ENCODE peak calls at places on chromosomes 13 and 19, in seven cellular contexts. N is CD4-positive, CD25-positive, alpha-beta regulatory T cell; W is OCI-LY7; A is uterus; O is keratinocyte; M is NT2/D1; S is BE2C. V is an unnamed sample. For H3K9me3 and H3K4me1, the result is how much of the 10 kb centered on the place peaks cover.

GRCh38 chr19:39514840-39515550 is at the start of gene SELENOV:
- DNase-seq in S (peak), N (no peak), O (no peak), W (no peak), M (no peak), A (no peak), V (no peak)

GRCh38 chr19:29760752-29761502 is 45.9 kb upstream of the C19orf12 start:
- DNase-seq in W (no peak), S (no peak), N (no peak), O (no peak), M (no peak), A (no peak), V (no peak)

GRCh38 chr13:33111414-33112110 is 95.3 kb downstream of the KL start:
- DNase-seq in A (peak), O (no peak), W (no peak), S (no peak), N (no peak), M (no peak), V (no peak)

GRCh38 chr13:18959996-18960395 is 221.6 kb downstream of the TUBA3C start:
- DNase-seq in A (no peak), W (no peak), O (no peak), N (no peak), M (no peak), S (no peak), V (no peak)

GRCh38 chr19:28920269-28921066 is 292.5 kb downstream of the UQCRFS1 start:
- DNase-seq in O (no peak), W (no peak), S (no peak), A (no peak), N (no peak), M (peak), V (no peak)

GRCh38 chr13:21218351-21219043 is 42.0 kb downstream of the MRPL57 start:
- DNase-seq in O (no peak), S (no peak), N (peak), M (no peak), A (no peak), W (no peak), V (no peak)

GRCh38 chr13:58495668-58496067 is 864.1 kb downstream of the PCDH17 start:
- DNase-seq in N (no peak), M (no peak), S (no peak), W (no peak), A (no peak), O (no peak), V (no peak)

GRCh38 chr19:11948646-11949045 is 16.2 kb upstream of the ZNF763 start:
- DNase-seq in N (no peak), O (no peak), A (no peak), S (no peak), M (no peak), W (no peak), V (no peak)

GRCh38 chr19:11475861-11476260 is 5.0 kb downstream of the ELAVL3 start:
- DNase-seq in N (no peak), M (no peak), O (no peak), W (no peak), S (no peak), A (no peak), V (no peak)

GRCh38 chr13:111859361-111860105 is 207.4 kb upstream of the SOX1 start:
- DNase-seq in O (no peak), N (no peak), S (no peak), M (no peak), W (no peak), A (no peak), V (no peak)

GRCh38 chr13:95480131-95480545 is 72.4 kb upstream of the CLDN10 start:
- DNase-seq in N (no peak), S (peak), W (no peak), M (no peak), A (no peak), O (no peak), V (no peak)

GRCh38 chr19:29667941-29668340 is 2.7 kb downstream of the PLEKHF1 start:
- DNase-seq in N (peak), A (no peak), S (no peak), W (peak), O (no peak), M (no peak), V (peak)

GRCh38 chr13:73336789-73337188 is 278.0 kb downstream of the KLF5 start:
- DNase-seq in W (no peak), N (no peak), A (no peak), M (no peak), O (peak), S (no peak), V (no peak)

GRCh38 chr19:14366529-14366928 is 14.7 kb upstream of the ADGRE5 start:
- DNase-seq in A (peak), N (peak), S (peak), W (peak), M (no peak), O (peak), V (peak)

GRCh38 chr19:49064029-49064629 is 489 bp downstream of the NTF4 start:
- DNase-seq in W (no peak), A (no peak), O (no peak), S (no peak), M (no peak), N (no peak), V (no peak)

GRCh38 chr13:57552441-57552840 is 79.1 kb upstream of the PCDH17 start:
- DNase-seq in M (no peak), S (no peak), N (no peak), W (no peak), A (no peak), O (no peak), V (no peak)

GRCh38 chr13:103100795-103101194 is 34.6 kb upstream of the SLC10A2 start:
- DNase-seq in N (no peak), O (no peak), M (no peak), S (no peak), W (no peak), A (no peak), V (no peak)

GRCh38 chr13:75607447-75607846 is 28.7 kb upstream of the LMO7 start:
- DNase-seq in S (no peak), M (no peak), N (no peak), W (no peak), O (no peak), A (no peak), V (no peak)

GRCh38 chr19:28710278-28710677 is 502.7 kb downstream of the UQCRFS1 start:
- DNase-seq in N (peak), M (peak), A (no peak), S (no peak), W (peak), O (peak), V (peak)

GRCh38 chr19:46718934-46719551 is 2.1 kb upstream of the PRKD2 start:
- DNase-seq in O (no peak), N (no peak), S (no peak), A (no peak), M (no peak), W (peak), V (peak)

GRCh38 chr13:80814541-80814940 is 473.6 kb upstream of the SPRY2 start:
- DNase-seq in S (no peak), W (no peak), O (no peak), N (no peak), M (no peak), A (no peak), V (no peak)

GRCh38 chr13:32976046-32976781 is 40.0 kb upstream of the KL start:
- DNase-seq in O (no peak), S (peak), N (no peak), W (no peak), M (no peak), A (no peak), V (no peak)

GRCh38 chr19:18566953-18567352 is 4.7 kb upstream of the UBA52 start:
- DNase-seq in N (no peak), M (no peak), O (no peak), A (no peak), W (no peak), S (no peak), V (no peak)

GRCh38 chr19:8665468-8666213 is 33.0 kb downstream of the ACTL9 start:
- DNase-seq in A (no peak), W (no peak), M (no peak), O (no peak), N (no peak), S (no peak), V (no peak)

GRCh38 chr19:1027953-1028902 is 1.8 kb downstream of the CNN2 start:
- DNase-seq in N (peak), O (no peak), A (peak), S (peak), W (peak), M (peak), V (peak)

GRCh38 chr19:764301-764700 is 13.4 kb downstream of the MISP start:
- DNase-seq in S (no peak), W (no peak), N (no peak), A (no peak), O (no peak), M (no peak), V (no peak)

GRCh38 chr13:91247768-91248167 is 99.7 kb upstream of the MIR17HG start:
- DNase-seq in O (no peak), N (no peak), S (no peak), A (no peak), M (no peak), W (peak), V (peak)

GRCh38 chr19:17797397-17798201 is 2.7 kb downstream of the B3GNT3 start:
- DNase-seq in N (no peak), O (peak), M (no peak), A (no peak), S (peak), W (no peak), V (no peak)

GRCh38 chr13:44352671-44353070 is 21.0 kb upstream of the SERP2 start:
- DNase-seq in N (no peak), O (no peak), S (no peak), A (no peak), M (no peak), W (no peak), V (no peak)

GRCh38 chr13:108195146-108195545 is 20.2 kb downstream of the LIG4 start:
- DNase-seq in W (no peak), O (no peak), M (no peak), A (no peak), S (no peak), N (no peak), V (no peak)

GRCh38 chr19:400976-401835 is 7.7 kb downstream of the C2CD4C start:
- DNase-seq in N (no peak), M (no peak), W (no peak), O (no peak), A (peak), S (no peak), V (no peak)

GRCh38 chr13:20475927-20476691 is 49.5 kb downstream of the CRYL1 start:
- DNase-seq in S (no peak), O (no peak), M (no peak), W (no peak), N (peak), A (no peak), V (no peak)

GRCh38 chr19:40640744-40641143 is 39.6 kb downstream of the LTBP4 start:
- DNase-seq in S (no peak), N (no peak), A (no peak), M (no peak), W (peak), O (no peak), V (peak)

GRCh38 chr13:112574476-112575294 is 13.3 kb downstream of the TUBGCP3 start:
- DNase-seq in N (no peak), S (no peak), O (no peak), A (no peak), M (no peak), W (no peak), V (no peak)

GRCh38 chr19:518292-519231 is 11.3 kb downstream of the TPGS1 start:
- DNase-seq in S (no peak), O (no peak), M (no peak), N (peak), A (peak), W (no peak), V (no peak)

GRCh38 chr13:27372896-27373295 is 51.5 kb upstream of the GTF3A start:
- DNase-seq in S (peak), N (no peak), A (no peak), W (no peak), O (no peak), M (no peak), V (no peak)

GRCh38 chr13:40777166-40777956 is 6.4 kb upstream of the MRPS31 start:
- DNase-seq in S (peak), A (peak), O (no peak), N (peak), M (peak), W (peak), V (peak)

GRCh38 chr13:101941095-101941777 is 460.6 kb downstream of the FGF14 start:
- DNase-seq in W (no peak), S (no peak), A (no peak), O (no peak), M (no peak), N (no peak), V (no peak)

GRCh38 chr13:24264976-24265375 is 44.4 kb upstream of the C1QTNF9 start:
- DNase-seq in W (no peak), N (peak), A (no peak), S (no peak), M (no peak), O (no peak), V (no peak)

DNA sequence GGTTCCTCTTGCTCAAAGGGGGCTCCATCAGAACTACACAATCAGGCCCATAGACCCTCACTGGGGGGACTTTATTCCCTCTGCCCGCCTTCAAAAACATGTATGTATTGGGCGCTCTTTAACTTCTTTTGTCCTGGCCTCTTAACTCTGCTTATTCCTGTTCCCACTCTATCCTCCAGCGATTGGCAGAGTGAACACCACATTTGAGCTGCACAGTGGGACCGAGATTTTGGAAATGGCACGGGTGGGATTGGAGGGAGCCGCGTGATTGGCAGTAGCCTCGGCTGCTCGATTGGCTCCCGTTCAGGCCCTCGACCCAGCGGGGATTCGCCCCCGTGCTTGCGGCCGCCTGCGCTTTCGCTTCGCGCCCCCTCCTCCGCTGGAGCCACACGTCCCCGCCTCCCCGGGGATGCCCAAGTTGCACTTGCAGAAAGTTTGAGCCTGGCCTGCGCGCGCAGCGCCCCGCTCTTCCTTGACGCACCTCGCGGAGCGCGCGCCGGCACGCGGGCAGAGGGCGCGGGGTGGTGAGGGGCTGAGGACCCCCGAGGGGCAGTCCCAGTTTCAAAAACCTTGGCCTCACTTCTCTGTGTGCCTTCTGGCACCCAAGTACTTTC is at the start of gene ZIC5:
- DNase-seq in O (no peak), S (no peak), A (no peak), M (no peak), W (no peak), N (no peak), V (no peak)
- H3K4me3 ChIP-seq in O (no peak), S (no peak), A (peak), M (peak), W (no peak), N (no peak), V (no peak)

DNA sequence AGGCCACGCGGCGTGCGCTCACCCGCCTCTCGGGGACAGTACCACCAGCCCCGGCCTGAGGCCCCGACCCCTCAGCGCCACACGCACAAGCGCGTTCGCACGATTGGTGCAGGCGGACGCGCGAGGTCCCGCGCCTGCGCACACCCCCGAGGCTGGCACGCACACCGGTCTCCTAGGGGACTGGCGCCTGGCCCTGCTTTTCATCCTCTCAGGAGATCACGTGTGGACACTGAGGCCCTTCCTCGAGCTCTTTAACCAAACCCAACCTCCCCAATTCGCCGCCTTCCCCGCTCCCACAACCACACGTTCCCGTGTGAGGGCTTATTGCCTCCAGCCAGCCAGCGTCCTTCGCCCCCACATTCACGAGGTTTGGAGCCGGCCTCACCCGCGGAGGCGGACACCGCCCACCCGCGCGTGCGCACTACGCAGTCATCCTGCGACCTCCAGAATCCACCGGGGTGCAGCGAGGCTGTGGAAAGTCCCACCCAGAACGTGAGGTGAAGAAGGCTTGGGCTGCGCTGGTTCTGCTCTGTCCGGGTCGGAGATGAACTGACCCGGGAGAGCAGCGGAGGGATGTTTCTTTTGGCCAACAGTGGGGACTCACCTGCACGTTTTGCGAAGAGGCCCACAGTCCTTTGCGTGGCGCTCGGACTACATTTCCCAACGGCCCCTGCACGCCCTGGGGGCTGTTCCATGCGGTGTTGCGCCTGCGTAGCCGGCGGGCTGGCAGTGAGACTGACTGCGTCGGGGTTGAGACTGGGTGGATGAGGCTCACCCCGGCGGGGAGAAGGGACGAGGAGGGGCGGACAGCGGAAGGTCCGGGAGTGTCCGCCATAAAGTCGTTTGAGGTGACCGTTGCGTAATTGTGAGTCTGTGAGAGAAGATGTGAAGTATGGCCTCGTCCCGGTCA is 539 bp upstream of the ZNF667 start:
- DNase-seq in O (peak), M (peak), S (peak), W (no peak), A (peak), N (peak), V (no peak)
- H3K9me3 ChIP-seq in O (under half), M (under half), S (under half), W (under half), A (under half), N (half or more), V (under half)

GRCh38 chr19:13164370-13165090 is 14.3 kb downstream of the IER2 start:
- DNase-seq in A (peak), W (peak), N (peak), M (peak), O (no peak), S (peak), V (peak)
- H3K4me1 ChIP-seq in A (under half), W (half or more), N (half or more), M (under half), O (half or more), S (under half), V (under half)

GRCh38 chr19:41926028-41926860 is 2.0 kb downstream of the ERFL start:
- DNase-seq in W (no peak), M (no peak), S (no peak), O (no peak), A (no peak), N (no peak), V (no peak)

GRCh38 chr19:41926861-41927809 is 1.1 kb downstream of the ERFL start:
- DNase-seq in O (no peak), A (no peak), S (no peak), W (no peak), M (no peak), N (no peak), V (no peak)

GRCh38 chr19:41928221-41928683 is at the start of gene ERFL:
- DNase-seq in N (no peak), M (no peak), W (peak), A (no peak), S (no peak), O (no peak), V (peak)

GRCh38 chr19:41928754-41929535 is 696 bp upstream of the ERFL start:
- DNase-seq in A (no peak), O (no peak), S (no peak), M (no peak), W (peak), N (peak), V (peak)

DNA sequence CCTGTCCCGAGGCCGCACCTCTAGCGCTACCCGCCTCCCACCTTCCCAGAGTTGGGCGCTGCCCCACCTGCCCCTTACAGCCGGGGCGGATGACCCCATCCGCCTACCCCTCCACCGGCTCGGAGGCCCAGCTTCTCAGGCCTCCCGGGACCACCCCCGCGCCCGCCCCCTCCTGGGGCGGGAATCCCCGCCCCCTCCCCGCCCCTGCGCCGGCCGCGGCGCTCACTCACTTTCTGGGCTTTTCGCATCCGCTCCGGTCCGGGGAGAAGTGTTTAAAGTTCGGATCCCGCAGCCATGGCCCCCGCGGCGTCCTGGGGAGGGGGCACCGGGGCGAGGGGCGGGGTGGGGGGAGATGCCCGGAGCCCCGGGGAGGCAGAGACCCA is 448 bp downstream of the ERFL start:
- DNase-seq in O (no peak), A (no peak), M (no peak), W (peak), N (no peak), S (no peak), V (peak)
- H3K4me3 ChIP-seq in O (no peak), A (no peak), M (peak), W (peak), N (peak), S (no peak), V (peak)

DNA sequence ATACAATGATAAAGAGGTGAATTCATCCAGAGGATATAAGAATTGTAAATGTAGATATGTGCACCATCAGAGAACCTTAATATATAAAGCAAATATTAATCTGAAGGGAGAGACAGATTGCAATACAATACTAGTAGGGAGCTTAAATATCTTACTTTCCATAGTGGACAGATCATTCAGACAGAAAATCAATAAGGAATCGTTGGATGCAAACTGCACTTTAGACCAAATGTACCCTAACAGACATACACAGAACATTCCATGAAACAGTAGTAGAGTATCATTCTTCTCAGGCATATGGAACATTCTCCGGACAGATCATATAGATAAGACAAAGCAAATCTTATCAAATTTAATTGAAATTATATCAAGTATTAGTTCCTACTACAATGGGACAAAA is 35.0 kb upstream of the ZNF766 start:
- DNase-seq in S (no peak), A (no peak), N (no peak), W (no peak), M (no peak), O (no peak), V (no peak)
- H3K9me3 ChIP-seq in S (under half), A (under half), N (under half), W (under half), M (under half), O (under half), V (under half)